ENCODE peak calls at places on chromosomes 13 and 19, in ten cellular contexts. L is uterus, G is esophagus squamous epithelium, H is neural progenitor cell, Z is ovary, U is heart right ventricle, I is cardiac muscle cell, S is heart left ventricle, T is fibroblast of lung, Y is stomach. P is an unnamed sample.

GRCh38 chr19:55005684-55006488 is 32.2 kb downstream of the GP6 start:
- DNase-seq in L (no peak), G (peak; percentile 40), H (peak; percentile 87), Z (no peak), U (no peak), I (peak; percentile 34), S (no peak), T (peak; percentile 77), Y (no peak), P (no peak)

GRCh38 chr19:46992699-46993535 is 26.7 kb upstream of the NPAS1 start:
- DNase-seq in L (no peak), G (no peak), H (no peak), Z (peak; percentile 81), U (peak; percentile 63), I (no peak), S (peak; percentile 79), T (no peak), Y (no peak), P (no peak)

GRCh38 chr19:32817252-32817912 is 52.2 kb downstream of the SLC7A9 start:
- DNase-seq in L (no peak), G (no peak), H (no peak), Z (no peak), U (no peak), I (no peak), S (no peak), T (no peak), Y (no peak), P (peak; percentile 15)

GRCh38 chr19:19911150-19911549 is 10.4 kb downstream of the ZNF93 start:
- DNase-seq in L (peak; percentile 40), G (no peak), H (no peak), Z (no peak), U (no peak), I (no peak), S (no peak), T (peak; percentile 63), Y (no peak), P (no peak)

GRCh38 chr13:50144473-50145160 is 129.4 kb downstream of the KCNRG start:
- DNase-seq in L (no peak), G (no peak), H (no peak), Z (no peak), U (no peak), I (no peak), S (no peak), T (no peak), Y (no peak), P (no peak)

GRCh38 chr13:62139597-62139996 is 723.9 kb upstream of the PCDH20 start:
- DNase-seq in L (no peak), G (no peak), H (no peak), Z (no peak), U (no peak), I (no peak), S (no peak), T (no peak), Y (no peak), P (no peak)

GRCh38 chr19:1587872-1588271 is 4.8 kb downstream of the MBD3 start:
- DNase-seq in L (no peak), G (no peak), H (no peak), Z (no peak), U (no peak), I (no peak), S (no peak), T (no peak), Y (no peak), P (no peak)

GRCh38 chr19:56712609-56713008 is 41.1 kb upstream of the ZNF835 start:
- DNase-seq in L (no peak), G (no peak), H (no peak), Z (peak; percentile 28), U (no peak), I (no peak), S (no peak), T (no peak), Y (no peak), P (no peak)

GRCh38 chr13:59458908-59459579 is 704.7 kb downstream of the DIAPH3 start:
- DNase-seq in L (peak; percentile 20), G (no peak), H (peak; percentile 17), Z (no peak), U (peak; percentile 19), I (no peak), S (peak; percentile 36), T (peak; percentile 88), Y (no peak), P (no peak)

GRCh38 chr19:54316746-54317107 is 3.8 kb upstream of the LILRA5 start:
- DNase-seq in L (no peak), G (no peak), H (peak; percentile 24), Z (no peak), U (peak; percentile 34), I (no peak), S (no peak), T (no peak), Y (no peak), P (no peak)

GRCh38 chr13:26813626-26814348 is 53.2 kb upstream of the GPR12 start:
- DNase-seq in L (no peak), G (no peak), H (no peak), Z (no peak), U (no peak), I (no peak), S (no peak), T (no peak), Y (no peak), P (no peak)

GRCh38 chr13:58531614-58532013 is 900.1 kb downstream of the PCDH17 start:
- DNase-seq in L (no peak), G (no peak), H (no peak), Z (no peak), U (no peak), I (no peak), S (no peak), T (no peak), Y (no peak), P (no peak)

GRCh38 chr13:40776232-40776631 is 5.2 kb upstream of the MRPS31 start:
- DNase-seq in L (no peak), G (no peak), H (no peak), Z (no peak), U (no peak), I (no peak), S (no peak), T (no peak), Y (no peak), P (no peak)

GRCh38 chr13:59497845-59498244 is 665.9 kb downstream of the DIAPH3 start:
- DNase-seq in L (no peak), G (no peak), H (no peak), Z (no peak), U (no peak), I (no peak), S (no peak), T (no peak), Y (no peak), P (no peak)

GRCh38 chr13:46270416-46270815 is 58.7 kb downstream of the LRRC63 start:
- DNase-seq in L (no peak), G (no peak), H (no peak), Z (no peak), U (no peak), I (no peak), S (no peak), T (no peak), Y (no peak), P (no peak)

GRCh38 chr13:49300716-49301589 is 53.2 kb downstream of the CDADC1 start:
- DNase-seq in L (peak; percentile 68), G (no peak), H (peak; percentile 73), Z (peak; percentile 54), U (no peak), I (peak; percentile 74), S (peak; percentile 40), T (peak; percentile 61), Y (peak; percentile 41), P (peak; percentile 64)

DNA sequence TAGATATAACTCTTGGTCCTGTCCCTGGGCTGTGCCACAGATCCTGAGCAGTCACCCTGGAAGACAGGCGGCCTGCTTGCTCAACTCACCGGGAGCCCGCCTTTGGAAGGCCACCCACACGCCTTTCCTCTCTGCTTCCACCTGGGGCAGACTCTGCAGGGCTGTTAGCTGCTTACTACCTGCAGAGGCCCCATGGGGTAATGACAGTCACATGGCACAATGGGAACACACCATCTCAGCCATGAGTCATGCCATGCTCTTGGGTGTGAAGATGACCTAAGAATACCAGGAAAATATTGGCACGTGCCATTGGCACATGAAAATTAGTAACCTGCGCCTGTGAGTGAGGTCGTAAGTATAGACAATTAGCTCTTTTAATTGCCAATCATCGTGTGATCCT is 108.6 kb downstream of the COL4A2 start:
- DNase-seq in L (peak; percentile 46), G (no peak), H (no peak), Z (no peak), U (no peak), I (no peak), S (peak; percentile 62), T (no peak), Y (no peak), P (no peak)
- TF ChIP-seq CTCF in L (no peak), G (no peak), H (no peak), Z (no peak), U (no peak), I (no peak), S (no peak), T (no peak), Y (no peak), P (no peak)

GRCh38 chr19:37928527-37929286 is 21.7 kb downstream of the SIPA1L3 start:
- DNase-seq in L (no peak), G (no peak), H (no peak), Z (no peak), U (no peak), I (no peak), S (no peak), T (no peak), Y (no peak), P (no peak)
- H3K27ac ChIP-seq in L (no peak overlapping the region), G (no peak overlapping the region), H (peak overlapping the region; percentile 58), Z (no peak overlapping the region), U (no peak overlapping the region), I (no peak overlapping the region), S (no peak overlapping the region), T (no peak overlapping the region), Y (no peak overlapping the region), P (no peak overlapping the region)

GRCh38 chr13:47592256-47592655 is 408.8 kb downstream of the SUCLA2 start:
- DNase-seq in L (no peak), G (no peak), H (no peak), Z (no peak), U (no peak), I (no peak), S (no peak), T (no peak), Y (no peak), P (no peak)

GRCh38 chr13:47598340-47598911 is 402.6 kb downstream of the SUCLA2 start:
- DNase-seq in L (no peak), G (no peak), H (no peak), Z (no peak), U (no peak), I (no peak), S (no peak), T (peak; percentile 12), Y (no peak), P (no peak)

GRCh38 chr13:47594833-47595232 is 406.2 kb downstream of the SUCLA2 start:
- DNase-seq in L (no peak), G (no peak), H (peak; percentile 23), Z (no peak), U (no peak), I (no peak), S (no peak), T (no peak), Y (no peak), P (no peak)
- TF ChIP-seq CTCF in L (no peak), G (no peak), H (peak; percentile 31), Z (no peak), U (no peak), I (no peak), S (no peak), T (no peak), Y (no peak), P (no peak)

DNA sequence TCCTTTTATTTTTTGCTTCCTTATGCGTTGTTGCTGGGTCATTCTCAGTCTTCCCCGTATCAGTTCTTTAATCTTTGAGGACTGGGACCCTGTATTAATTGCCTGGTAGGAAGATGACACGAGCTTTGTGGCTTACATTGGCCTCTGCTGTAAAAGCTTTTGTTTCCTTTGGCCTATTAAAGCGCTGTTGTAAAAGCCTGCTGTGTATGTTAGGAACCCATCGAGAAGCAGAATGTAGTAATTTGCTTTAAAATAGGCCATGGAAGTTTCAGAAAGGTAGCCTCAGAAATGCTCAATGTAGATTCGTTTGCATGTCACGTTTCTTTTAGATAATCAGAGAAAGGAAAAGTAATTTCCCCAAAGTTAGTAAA is 257.5 kb upstream of the STARD13 start:
- DNase-seq in L (no peak), G (no peak), H (no peak), Z (no peak), U (no peak), I (no peak), S (no peak), T (no peak), Y (no peak), P (no peak)
- H3K27ac ChIP-seq in L (peak overlapping the region; percentile 97), G (peak overlapping the region; percentile 93), H (peak overlapping the region; percentile 99), Z (peak overlapping the region; percentile 96), U (peak overlapping the region; percentile 98), I (peak overlapping the region; percentile 97), S (peak overlapping the region; percentile 99), T (peak overlapping the region; percentile 98), Y (peak overlapping the region; percentile 98), P (peak overlapping the region; percentile 94)